ENCODE peak calls at places on chromosomes 2 and 18, in eight cellular contexts. L is Calu3; J is CD4-positive, alpha-beta T cell; R is progenitor cell of endocrine pancreas; C is neural crest cell; K is colonic mucosa; P is mammary epithelial cell; U is astrocyte of the spinal cord. D is an unnamed sample.

GRCh38 chr2:150476213-150476740 is 11.2 kb downstream of the RND3 start:
- DNase-seq in L (no peak), J (no peak), R (no peak), C (no peak), K (no peak), P (no peak), U (no peak), D (no peak)

GRCh38 chr2:70894765-70895164 is 40.9 kb upstream of the ATP6V1B1 start:
- DNase-seq in L (no peak), J (no peak), R (no peak), C (no peak), K (no peak), P (no peak), U (no peak), D (no peak)

GRCh38 chr2:186503827-186504606 is 18.0 kb downstream of the ZC3H15 start:
- DNase-seq in L (no peak), J (no peak), R (no peak), C (no peak), K (no peak), P (peak; percentile 17), U (peak; percentile 58), D (peak; percentile 35)

GRCh38 chr18:64097497-64097896 is 51.4 kb downstream of the LINC00305 start:
- DNase-seq in L (no peak), J (no peak), R (no peak), C (no peak), K (no peak), P (no peak), U (peak; percentile 40), D (no peak)

GRCh38 chr2:26034597-26035067 is 748 bp downstream of the RAB10 start:
- DNase-seq in L (no peak), J (peak; percentile 15), R (no peak), C (no peak), K (peak; percentile 32), P (no peak), U (peak; percentile 21), D (peak; percentile 35)

GRCh38 chr2:72040629-72041403 is 106.8 kb downstream of the CYP26B1 start:
- DNase-seq in L (no peak), J (no peak), R (no peak), C (no peak), K (no peak), P (peak; percentile 83), U (peak; percentile 58), D (peak; percentile 91)

GRCh38 chr2:104863585-104864279 is 9.8 kb downstream of the POU3F3 start:
- DNase-seq in L (no peak), J (no peak), R (no peak), C (peak; percentile 29), K (no peak), P (no peak), U (peak; percentile 40), D (no peak)

GRCh38 chr18:22493255-22493654 is 75.5 kb upstream of the CTAGE1 start:
- DNase-seq in L (no peak), J (no peak), R (no peak), C (no peak), K (no peak), P (no peak), U (no peak), D (no peak)

GRCh38 chr2:166376488-166376828 is 714 bp upstream of the SCN9A start:
- DNase-seq in L (no peak), J (no peak), R (no peak), C (no peak), K (no peak), P (no peak), U (no peak), D (no peak)

GRCh38 chr2:37324536-37324785 is 172 bp downstream of the PRKD3 start:
- DNase-seq in L (no peak), J (peak; percentile 64), R (no peak), C (no peak), K (no peak), P (no peak), U (peak; percentile 78), D (no peak)

GRCh38 chr2:51027442-51027841 is 4.5 kb downstream of the NRXN1 start:
- DNase-seq in L (no peak), J (no peak), R (no peak), C (no peak), K (no peak), P (no peak), U (no peak), D (no peak)

GRCh38 chr2:62672601-62673000 is 32.9 kb upstream of the EHBP1 start:
- DNase-seq in L (peak; percentile 15), J (no peak), R (peak; percentile 17), C (no peak), K (no peak), P (no peak), U (peak; percentile 60), D (no peak)

GRCh38 chr2:169363027-169363569 is 764 bp upstream of the LRP2 start:
- DNase-seq in L (no peak), J (no peak), R (no peak), C (peak; percentile 26), K (no peak), P (no peak), U (peak; percentile 4), D (no peak)

GRCh38 chr2:131641414-131642206 is 113.9 kb downstream of the CCDC74A start:
- DNase-seq in L (no peak), J (no peak), R (no peak), C (no peak), K (no peak), P (no peak), U (peak; percentile 32), D (peak; percentile 8)

GRCh38 chr2:134677866-134678774 is 40.7 kb downstream of the TMEM163 start:
- DNase-seq in L (no peak), J (no peak), R (no peak), C (no peak), K (no peak), P (no peak), U (no peak), D (no peak)

GRCh38 chr2:111694690-111695089 is 189.3 kb downstream of the ANAPC1 start:
- DNase-seq in L (no peak), J (no peak), R (no peak), C (no peak), K (no peak), P (peak; percentile 51), U (peak; percentile 96), D (peak; percentile 88)

GRCh38 chr18:55421612-55422381 is 166.2 kb downstream of the TCF4 start:
- DNase-seq in L (no peak), J (no peak), R (no peak), C (no peak), K (no peak), P (peak; percentile 67), U (peak; percentile 55), D (no peak)

GRCh38 chr2:76008001-76008702 is 297.4 kb upstream of the GCFC2 start:
- DNase-seq in L (no peak), J (no peak), R (no peak), C (no peak), K (peak; percentile 70), P (no peak), U (no peak), D (peak; percentile 15)
- TF ChIP-seq CTCF in L (no peak), J (no peak), R (no peak), C (no peak), K (no peak), P (no peak), U (no peak), D (no peak)

GRCh38 chr2:181660181-181660580 is 3.3 kb upstream of the CERKL start:
- DNase-seq in L (no peak), J (no peak), R (no peak), C (no peak), K (no peak), P (no peak), U (no peak), D (no peak)

GRCh38 chr2:181657379-181657778 is 474 bp upstream of the CERKL start:
- DNase-seq in L (no peak), J (no peak), R (no peak), C (no peak), K (no peak), P (no peak), U (no peak), D (no peak)

GRCh38 chr2:181658444-181658843 is 1.5 kb upstream of the CERKL start:
- DNase-seq in L (no peak), J (no peak), R (no peak), C (no peak), K (no peak), P (no peak), U (no peak), D (no peak)

GRCh38 chr2:181655519-181655918 is 1.4 kb downstream of the CERKL start:
- DNase-seq in L (no peak), J (no peak), R (no peak), C (no peak), K (no peak), P (no peak), U (peak; percentile 7), D (no peak)

GRCh38 chr2:181656450-181657261 is at the start of gene CERKL:
- DNase-seq in L (peak; percentile 83), J (no peak), R (peak; percentile 44), C (peak; percentile 33), K (peak; percentile 45), P (peak; percentile 19), U (peak; percentile 27), D (peak; percentile 49)
- TF ChIP-seq CTCF in L (no peak), J (no peak), R (peak; percentile 37), C (peak; percentile 16), K (no peak), P (no peak), U (peak; percentile 10), D (no peak)

GRCh38 chr2:8725838-8726237 is 44.0 kb downstream of the ID2 start:
- DNase-seq in L (no peak), J (no peak), R (no peak), C (no peak), K (no peak), P (no peak), U (no peak), D (no peak)
- TF ChIP-seq CTCF in L (no peak), J (no peak), R (no peak), C (no peak), K (no peak), P (no peak), U (no peak), D (no peak)

DNA sequence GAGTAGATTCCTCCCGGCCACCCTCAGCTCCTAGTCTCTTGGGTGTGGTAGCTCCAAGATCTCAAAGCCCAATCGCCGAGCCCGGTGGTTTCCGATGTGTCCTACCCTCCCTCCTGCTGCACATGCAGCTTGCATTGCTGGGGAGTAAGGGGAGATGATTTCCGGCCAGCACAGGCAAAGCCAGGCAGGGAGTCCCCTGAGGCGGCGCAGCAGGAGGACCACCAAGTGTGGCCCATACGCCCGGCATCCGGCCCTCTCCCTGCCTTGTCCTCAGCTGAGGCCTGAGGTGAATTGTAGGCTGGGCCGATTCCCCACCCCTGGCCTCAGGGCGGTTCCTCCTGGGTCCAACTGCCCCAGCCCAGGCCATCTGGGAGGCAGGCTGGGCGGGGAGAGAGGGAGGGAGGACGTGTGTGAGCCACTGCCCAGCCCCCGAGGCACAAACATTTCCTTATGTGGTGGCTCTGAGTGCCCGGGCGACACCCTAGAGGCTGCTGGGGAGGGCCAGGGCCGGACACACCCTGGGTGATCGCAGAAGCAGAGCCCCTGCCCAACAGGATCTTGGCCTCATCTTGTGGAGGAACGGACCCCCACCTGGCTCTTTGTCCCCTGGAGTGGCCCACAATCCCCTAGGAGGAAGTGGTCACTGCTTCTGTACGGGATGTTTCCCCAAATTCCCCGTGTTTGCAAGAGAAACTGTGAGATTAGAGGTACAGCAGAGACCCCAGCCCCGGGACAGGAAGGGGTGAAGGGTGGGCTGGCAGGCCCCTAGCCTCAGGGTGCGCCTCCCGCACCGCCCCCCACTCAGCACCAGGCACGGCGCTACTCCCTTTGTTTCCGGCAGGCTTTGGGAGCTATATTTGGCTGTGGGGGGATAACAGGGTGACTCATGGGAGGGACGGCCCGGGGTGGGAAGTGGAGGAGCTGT is 41.9 kb upstream of the PTMA start:
- DNase-seq in L (peak; percentile 97), J (no peak), R (peak; percentile 69), C (peak; percentile 62), K (peak; percentile 97), P (no peak), U (peak; percentile 90), D (peak; percentile 88)
- TF ChIP-seq CTCF in L (no peak), J (no peak), R (no peak), C (no peak), K (no peak), P (no peak), U (no peak), D (no peak)

GRCh38 chr2:101776172-101777043 is 78.9 kb downstream of the MAP4K4 start:
- DNase-seq in L (no peak), J (no peak), R (no peak), C (no peak), K (no peak), P (no peak), U (no peak), D (no peak)
- TF ChIP-seq CTCF in L (no peak), J (no peak), R (peak; percentile 54), C (peak; percentile 49), K (no peak), P (no peak), U (peak; percentile 58), D (no peak)